ENCODE peak calls at places on chromosomes 4 and X, in seven cellular contexts. One of them, this sample, is unnamed.

GRCh38 chr4:110183643-110184042 is 14.8 kb downstream of the ELOVL6 start:
- DNase-seq in GM12878: no peak
- DNase-seq in H1: no peak
- DNase-seq in HCT116: no peak
- DNase-seq in endothelial cell of umbilical vein: no peak
- DNase-seq in HepG2: no peak
- DNase-seq in A549: no peak
- DNase-seq in this sample: no peak

GRCh38 chr4:80489798-80490197 is 154.3 kb downstream of the CFAP299 start:
- DNase-seq in endothelial cell of umbilical vein: no peak
- DNase-seq in HCT116: no peak
- DNase-seq in GM12878: no peak
- DNase-seq in H1: no peak
- DNase-seq in A549: no peak
- DNase-seq in HepG2: no peak
- DNase-seq in this sample: no peak

GRCh38 chr4:26992657-26993361 is 132.2 kb downstream of the STIM2 start:
- DNase-seq in GM12878: peak; percentile 72
- DNase-seq in HepG2: no peak
- DNase-seq in HCT116: no peak
- DNase-seq in H1: no peak
- DNase-seq in A549: no peak
- DNase-seq in endothelial cell of umbilical vein: peak; percentile 12
- DNase-seq in this sample: peak; percentile 78

GRCh38 chr4:118969359-118969758 is 80.7 kb downstream of the SYNPO2 start:
- DNase-seq in endothelial cell of umbilical vein: peak; percentile 72
- DNase-seq in A549: peak; percentile 8
- DNase-seq in HCT116: peak; percentile 32
- DNase-seq in GM12878: no peak
- DNase-seq in HepG2: peak; percentile 11
- DNase-seq in H1: no peak
- DNase-seq in this sample: peak; percentile 70

GRCh38 chr4:183808102-183808466 is 97.0 kb upstream of the STOX2 start:
- DNase-seq in GM12878: no peak
- DNase-seq in HCT116: no peak
- DNase-seq in H1: no peak
- DNase-seq in A549: no peak
- DNase-seq in HepG2: no peak
- DNase-seq in endothelial cell of umbilical vein: no peak
- DNase-seq in this sample: no peak

GRCh38 chr4:129095811-129096454 is at the start of gene C4orf33:
- DNase-seq in HepG2: peak; percentile 65
- DNase-seq in endothelial cell of umbilical vein: peak; percentile 87
- DNase-seq in H1: peak; percentile 68
- DNase-seq in HCT116: peak; percentile 62
- DNase-seq in GM12878: peak; percentile 68
- DNase-seq in A549: peak; percentile 45
- DNase-seq in this sample: peak; percentile 81

GRCh38 chr4:141192564-141192963 is 28.1 kb upstream of the ZNF330 start:
- DNase-seq in HepG2: no peak
- DNase-seq in GM12878: no peak
- DNase-seq in H1: no peak
- DNase-seq in A549: no peak
- DNase-seq in HCT116: no peak
- DNase-seq in endothelial cell of umbilical vein: no peak
- DNase-seq in this sample: no peak

GRCh38 chrX:152926279-152926678 is 28.4 kb downstream of the ZNF185 start:
- DNase-seq in GM12878: no peak
- DNase-seq in endothelial cell of umbilical vein: peak; percentile 72
- DNase-seq in H1: peak; percentile 58
- DNase-seq in HepG2: peak; percentile 75
- DNase-seq in HCT116: peak; percentile 64
- DNase-seq in A549: peak; percentile 75
- DNase-seq in this sample: peak; percentile 82

GRCh38 chr4:47862297-47862696 is 24.4 kb upstream of the CORIN start:
- DNase-seq in GM12878: no peak
- DNase-seq in endothelial cell of umbilical vein: no peak
- DNase-seq in A549: no peak
- DNase-seq in HepG2: no peak
- DNase-seq in HCT116: no peak
- DNase-seq in H1: no peak
- DNase-seq in this sample: no peak

GRCh38 chr4:138835833-138836521 is 179.6 kb upstream of the NOCT start:
- DNase-seq in H1: no peak
- DNase-seq in endothelial cell of umbilical vein: peak; percentile 15
- DNase-seq in HCT116: no peak
- DNase-seq in HepG2: peak; percentile 65
- DNase-seq in A549: no peak
- DNase-seq in GM12878: no peak
- DNase-seq in this sample: peak; percentile 8

GRCh38 chr4:101621120-101621519 is 169.4 kb upstream of the BANK1 start:
- DNase-seq in endothelial cell of umbilical vein: no peak
- DNase-seq in HepG2: no peak
- DNase-seq in HCT116: no peak
- DNase-seq in A549: no peak
- DNase-seq in H1: no peak
- DNase-seq in GM12878: no peak
- DNase-seq in this sample: no peak

GRCh38 chr4:185677915-185678314 is 134.1 kb downstream of the SORBS2 start:
- DNase-seq in A549: no peak
- DNase-seq in HepG2: no peak
- DNase-seq in H1: no peak
- DNase-seq in GM12878: no peak
- DNase-seq in HCT116: no peak
- DNase-seq in endothelial cell of umbilical vein: no peak
- DNase-seq in this sample: no peak
- TF ChIP-seq CTCF in A549: no peak
- TF ChIP-seq CTCF in HepG2: no peak
- TF ChIP-seq CTCF in H1: no peak
- TF ChIP-seq CTCF in GM12878: no peak
- TF ChIP-seq CTCF in HCT116: no peak
- TF ChIP-seq CTCF in endothelial cell of umbilical vein: no peak
- TF ChIP-seq CTCF in this sample: no peak

GRCh38 chr4:169662226-169662625 is 41.8 kb downstream of the CLCN3 start:
- DNase-seq in A549: no peak
- DNase-seq in HepG2: no peak
- DNase-seq in H1: no peak
- DNase-seq in HCT116: no peak
- DNase-seq in GM12878: no peak
- DNase-seq in endothelial cell of umbilical vein: peak; percentile 29
- DNase-seq in this sample: no peak

GRCh38 chr4:169663894-169664293 is 43.5 kb downstream of the CLCN3 start:
- DNase-seq in GM12878: no peak
- DNase-seq in endothelial cell of umbilical vein: peak; percentile 91
- DNase-seq in HCT116: no peak
- DNase-seq in A549: no peak
- DNase-seq in H1: no peak
- DNase-seq in HepG2: peak; percentile 22
- DNase-seq in this sample: no peak

GRCh38 chr4:169665039-169665732 is 44.8 kb downstream of the CLCN3 start:
- DNase-seq in endothelial cell of umbilical vein: peak; percentile 44
- DNase-seq in H1: no peak
- DNase-seq in A549: no peak
- DNase-seq in HCT116: no peak
- DNase-seq in GM12878: no peak
- DNase-seq in HepG2: no peak
- DNase-seq in this sample: no peak

GRCh38 chr4:169663402-169663801 is 43.0 kb downstream of the CLCN3 start:
- DNase-seq in H1: no peak
- DNase-seq in A549: no peak
- DNase-seq in HCT116: no peak
- DNase-seq in endothelial cell of umbilical vein: no peak
- DNase-seq in HepG2: no peak
- DNase-seq in GM12878: no peak
- DNase-seq in this sample: no peak

GRCh38 chr4:169664615-169665014 is 44.2 kb downstream of the CLCN3 start:
- DNase-seq in HCT116: no peak
- DNase-seq in H1: no peak
- DNase-seq in GM12878: no peak
- DNase-seq in endothelial cell of umbilical vein: peak; percentile 72
- DNase-seq in A549: no peak
- DNase-seq in HepG2: no peak
- DNase-seq in this sample: no peak
- TF ChIP-seq MAX in HCT116: no peak
- TF ChIP-seq MAX in H1: no peak
- TF ChIP-seq MAX in GM12878: no peak
- TF ChIP-seq MAX in endothelial cell of umbilical vein: no peak
- TF ChIP-seq MAX in A549: no peak
- TF ChIP-seq MAX in HepG2: no peak
- TF ChIP-seq MAX in this sample: no peak

DNA sequence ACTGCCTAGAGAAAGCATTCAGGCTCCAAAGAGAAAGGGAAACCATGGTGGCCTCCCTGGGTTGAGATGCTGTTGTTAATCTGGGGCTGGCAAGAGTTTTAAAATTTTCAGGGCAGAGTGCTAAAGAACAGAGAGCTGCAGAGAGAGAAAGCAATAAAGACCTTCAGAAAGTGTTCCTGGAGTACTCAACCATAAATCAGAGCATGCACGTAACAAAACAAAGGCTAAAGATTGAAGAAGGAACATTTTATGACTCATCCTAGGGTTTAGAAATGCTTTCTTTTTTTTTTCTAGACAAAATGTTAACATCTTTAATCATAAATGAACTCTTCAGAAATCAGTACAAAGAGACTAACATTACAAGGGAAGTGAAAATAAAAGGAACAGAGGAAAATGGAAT is 562.3 kb upstream of the NDST4 start:
- DNase-seq in A549: no peak
- DNase-seq in GM12878: no peak
- DNase-seq in HCT116: no peak
- DNase-seq in HepG2: no peak
- DNase-seq in endothelial cell of umbilical vein: no peak
- DNase-seq in H1: no peak
- DNase-seq in this sample: no peak
- TF ChIP-seq POLR2A in A549: no peak
- TF ChIP-seq POLR2A in GM12878: no peak
- TF ChIP-seq POLR2A in HCT116: no peak
- TF ChIP-seq POLR2A in HepG2: no peak
- TF ChIP-seq POLR2A in endothelial cell of umbilical vein: no peak
- TF ChIP-seq POLR2A in H1: no peak
- TF ChIP-seq POLR2A in this sample: no peak

GRCh38 chrX:40411350-40412111 is 169.2 kb upstream of the ATP6AP2 start:
- DNase-seq in HepG2: peak; percentile 0
- DNase-seq in GM12878: no peak
- DNase-seq in A549: no peak
- DNase-seq in endothelial cell of umbilical vein: no peak
- DNase-seq in H1: no peak
- DNase-seq in HCT116: no peak
- DNase-seq in this sample: peak; percentile 91
- TF ChIP-seq CTCF in HepG2: no peak
- TF ChIP-seq CTCF in GM12878: no peak
- TF ChIP-seq CTCF in A549: no peak
- TF ChIP-seq CTCF in endothelial cell of umbilical vein: no peak
- TF ChIP-seq CTCF in H1: peak; percentile 74
- TF ChIP-seq CTCF in HCT116: no peak
- TF ChIP-seq CTCF in this sample: peak; percentile 74

DNA sequence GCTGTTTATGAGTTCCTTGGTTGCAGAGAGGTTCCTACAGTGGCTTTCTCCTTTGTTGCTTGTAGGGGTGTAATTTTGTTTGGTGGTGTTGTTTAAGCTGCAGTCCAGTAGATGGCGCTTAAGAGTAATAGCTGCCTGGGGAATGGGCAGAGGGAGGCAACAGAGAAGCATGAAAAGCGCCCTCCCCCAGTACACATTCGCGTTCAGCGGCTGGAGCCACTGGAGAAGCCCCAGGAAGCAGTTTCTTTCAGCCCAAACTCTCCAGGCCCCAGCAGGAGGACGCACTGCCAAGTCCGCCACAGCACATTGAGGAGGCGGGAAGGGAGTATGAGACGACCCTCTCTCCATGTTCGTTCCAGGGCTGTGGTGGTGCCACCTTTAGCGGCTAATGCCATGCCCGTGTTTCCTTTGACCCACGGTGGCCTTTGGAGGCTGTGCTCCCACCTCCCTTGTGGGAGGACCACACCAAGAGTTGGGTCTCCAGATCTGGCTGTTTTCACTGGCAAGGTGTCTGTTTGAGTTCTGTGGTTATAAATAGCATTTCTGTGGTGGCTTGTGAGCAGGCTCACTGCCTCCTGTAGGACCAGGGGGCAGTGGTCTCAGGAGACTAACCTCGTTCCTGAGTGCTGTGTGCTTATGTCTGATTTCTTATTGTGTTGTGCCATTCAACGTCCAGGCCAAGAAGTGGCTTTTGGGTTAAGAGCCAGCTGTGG is 252.3 kb downstream of the ARHGAP10 start:
- DNase-seq in HepG2: peak; percentile 38
- DNase-seq in endothelial cell of umbilical vein: peak; percentile 63
- DNase-seq in GM12878: no peak
- DNase-seq in H1: peak; percentile 67
- DNase-seq in HCT116: peak; percentile 13
- DNase-seq in A549: peak; percentile 25
- DNase-seq in this sample: peak; percentile 54
- TF ChIP-seq MAX in HepG2: no peak
- TF ChIP-seq MAX in endothelial cell of umbilical vein: no peak
- TF ChIP-seq MAX in GM12878: no peak
- TF ChIP-seq MAX in H1: no peak
- TF ChIP-seq MAX in HCT116: no peak
- TF ChIP-seq MAX in A549: no peak
- TF ChIP-seq MAX in this sample: no peak

DNA sequence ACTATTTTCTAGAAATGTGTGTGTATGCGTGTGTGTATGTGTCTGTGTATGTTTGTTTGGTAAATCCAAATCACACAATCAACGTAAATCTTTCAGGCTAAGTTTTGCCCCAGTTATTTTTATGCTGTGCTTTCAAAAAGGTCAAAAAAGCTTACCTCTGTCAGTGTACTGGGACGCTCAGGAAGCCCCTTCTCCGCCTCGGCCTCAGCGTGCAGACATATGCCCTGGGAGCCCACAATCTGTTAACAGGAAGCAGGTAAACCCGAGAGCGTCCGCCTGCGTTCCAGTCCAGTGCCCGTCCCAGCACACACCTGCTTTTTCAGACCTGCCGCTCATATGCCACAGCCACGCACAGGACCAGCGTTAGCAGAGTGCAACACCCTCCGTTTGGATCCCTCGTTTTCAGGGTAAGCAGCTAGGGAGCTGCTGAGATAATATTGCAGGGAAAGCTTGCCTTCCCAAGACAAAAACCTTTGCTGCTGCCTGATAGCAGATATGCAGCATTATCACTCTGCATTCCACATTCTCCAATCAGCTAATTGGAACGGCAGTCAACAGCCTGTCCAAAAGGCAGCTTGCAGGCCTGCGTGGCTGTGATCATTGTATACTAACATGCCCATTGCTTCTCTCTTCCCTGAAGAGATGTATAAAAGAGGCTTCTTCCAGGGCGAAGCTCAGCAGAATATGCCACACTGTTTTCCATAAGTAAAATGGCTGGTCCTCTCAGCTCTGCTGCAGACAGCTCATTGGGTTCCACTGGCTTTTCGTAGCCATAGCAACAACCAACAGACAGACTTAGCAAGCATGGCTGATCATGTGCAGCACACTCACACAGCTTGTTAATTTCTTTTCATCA is at the start of gene SORBS2:
- DNase-seq in endothelial cell of umbilical vein: no peak
- DNase-seq in GM12878: peak; percentile 56
- DNase-seq in HepG2: peak; percentile 81
- DNase-seq in A549: no peak
- DNase-seq in HCT116: no peak
- DNase-seq in H1: no peak
- DNase-seq in this sample: no peak
- TF ChIP-seq POLR2A in endothelial cell of umbilical vein: no peak
- TF ChIP-seq POLR2A in GM12878: no peak
- TF ChIP-seq POLR2A in HepG2: peak; percentile 42
- TF ChIP-seq POLR2A in A549: no peak
- TF ChIP-seq POLR2A in HCT116: no peak
- TF ChIP-seq POLR2A in H1: no peak
- TF ChIP-seq POLR2A in this sample: no peak

This sample was measured in NB4.